ENCODE peak calls at places on chromosomes 11 and 22, in six cellular contexts. One of them, this sample, is unnamed.

GRCh38 chr22:24159650-24160049 is 21.6 kb upstream of the SUSD2 start:
- DNase-seq in mammary epithelial cell: no peak
- DNase-seq in uterus: no peak
- DNase-seq in A549: no peak
- DNase-seq in endothelial cell of umbilical vein: no peak
- DNase-seq in CD8-positive, alpha-beta memory T cell: no peak
- DNase-seq in this sample: no peak

GRCh38 chr11:4797212-4797611 is 7.0 kb downstream of the OR52R1 start:
- DNase-seq in CD8-positive, alpha-beta memory T cell: no peak
- DNase-seq in uterus: no peak
- DNase-seq in endothelial cell of umbilical vein: no peak
- DNase-seq in A549: no peak
- DNase-seq in mammary epithelial cell: no peak
- DNase-seq in this sample: no peak

GRCh38 chr22:42993651-42994275 is 21.2 kb downstream of the PACSIN2 start:
- DNase-seq in CD8-positive, alpha-beta memory T cell: no peak
- DNase-seq in A549: no peak
- DNase-seq in uterus: no peak
- DNase-seq in mammary epithelial cell: no peak
- DNase-seq in endothelial cell of umbilical vein: no peak
- DNase-seq in this sample: no peak

GRCh38 chr11:113189909-113190667 is 124.3 kb upstream of the TTC12 start:
- DNase-seq in mammary epithelial cell: peak
- DNase-seq in CD8-positive, alpha-beta memory T cell: no peak
- DNase-seq in uterus: peak
- DNase-seq in endothelial cell of umbilical vein: no peak
- DNase-seq in A549: peak
- DNase-seq in this sample: peak

GRCh38 chr11:224424-224823 is 11.7 kb downstream of the SIRT3 start:
- DNase-seq in A549: no peak
- DNase-seq in endothelial cell of umbilical vein: no peak
- DNase-seq in uterus: no peak
- DNase-seq in CD8-positive, alpha-beta memory T cell: no peak
- DNase-seq in mammary epithelial cell: no peak
- DNase-seq in this sample: no peak

GRCh38 chr11:36469881-36470802 is 39.9 kb downstream of the TRAF6 start:
- DNase-seq in A549: no peak
- DNase-seq in CD8-positive, alpha-beta memory T cell: no peak
- DNase-seq in endothelial cell of umbilical vein: no peak
- DNase-seq in uterus: no peak
- DNase-seq in mammary epithelial cell: peak
- DNase-seq in this sample: no peak

GRCh38 chr11:6875761-6876160 is 664 bp upstream of the OR10A4 start:
- DNase-seq in A549: no peak
- DNase-seq in CD8-positive, alpha-beta memory T cell: no peak
- DNase-seq in endothelial cell of umbilical vein: no peak
- DNase-seq in uterus: no peak
- DNase-seq in mammary epithelial cell: no peak
- DNase-seq in this sample: no peak

GRCh38 chr11:103368151-103368550 is 258.9 kb downstream of the DYNC2H1 start:
- DNase-seq in CD8-positive, alpha-beta memory T cell: no peak
- DNase-seq in mammary epithelial cell: no peak
- DNase-seq in A549: no peak
- DNase-seq in endothelial cell of umbilical vein: no peak
- DNase-seq in uterus: no peak
- DNase-seq in this sample: no peak

GRCh38 chr22:43443072-43443471 is 31.3 kb downstream of the MPPED1 start:
- DNase-seq in endothelial cell of umbilical vein: no peak
- DNase-seq in A549: no peak
- DNase-seq in uterus: no peak
- DNase-seq in mammary epithelial cell: no peak
- DNase-seq in CD8-positive, alpha-beta memory T cell: no peak
- DNase-seq in this sample: no peak

GRCh38 chr11:36333468-36333867 is 37.4 kb downstream of the PRR5L start:
- DNase-seq in uterus: no peak
- DNase-seq in mammary epithelial cell: peak
- DNase-seq in CD8-positive, alpha-beta memory T cell: no peak
- DNase-seq in A549: no peak
- DNase-seq in endothelial cell of umbilical vein: no peak
- DNase-seq in this sample: no peak

GRCh38 chr11:91421586-91421985 is 803.0 kb upstream of the FAT3 start:
- DNase-seq in endothelial cell of umbilical vein: no peak
- DNase-seq in uterus: no peak
- DNase-seq in A549: no peak
- DNase-seq in mammary epithelial cell: no peak
- DNase-seq in CD8-positive, alpha-beta memory T cell: no peak
- DNase-seq in this sample: no peak

GRCh38 chr11:127003260-127003981 is 2.9 kb upstream of the KIRREL3 start:
- DNase-seq in endothelial cell of umbilical vein: no peak
- DNase-seq in CD8-positive, alpha-beta memory T cell: no peak
- DNase-seq in uterus: no peak
- DNase-seq in mammary epithelial cell: peak
- DNase-seq in A549: peak
- DNase-seq in this sample: no peak

GRCh38 chr11:9601041-9601875 is 27.8 kb downstream of the WEE1 start:
- DNase-seq in A549: no peak
- DNase-seq in endothelial cell of umbilical vein: no peak
- DNase-seq in uterus: no peak
- DNase-seq in CD8-positive, alpha-beta memory T cell: peak
- DNase-seq in mammary epithelial cell: peak
- DNase-seq in this sample: no peak

GRCh38 chr11:63876616-63877015 is 37.7 kb downstream of the MARK2 start:
- DNase-seq in mammary epithelial cell: no peak
- DNase-seq in endothelial cell of umbilical vein: no peak
- DNase-seq in A549: no peak
- DNase-seq in uterus: no peak
- DNase-seq in CD8-positive, alpha-beta memory T cell: no peak
- DNase-seq in this sample: no peak

GRCh38 chr11:63882555-63883242 is 34.3 kb downstream of the RCOR2 start:
- DNase-seq in CD8-positive, alpha-beta memory T cell: no peak
- DNase-seq in endothelial cell of umbilical vein: no peak
- DNase-seq in mammary epithelial cell: no peak
- DNase-seq in A549: no peak
- DNase-seq in uterus: no peak
- DNase-seq in this sample: no peak

GRCh38 chr11:63879598-63879997 is 37.4 kb downstream of the RCOR2 start:
- DNase-seq in mammary epithelial cell: no peak
- DNase-seq in CD8-positive, alpha-beta memory T cell: no peak
- DNase-seq in endothelial cell of umbilical vein: no peak
- DNase-seq in A549: no peak
- DNase-seq in uterus: no peak
- DNase-seq in this sample: no peak

GRCh38 chr11:63877658-63878241 is 38.8 kb downstream of the MARK2 start:
- DNase-seq in mammary epithelial cell: no peak
- DNase-seq in A549: no peak
- DNase-seq in CD8-positive, alpha-beta memory T cell: no peak
- DNase-seq in endothelial cell of umbilical vein: no peak
- DNase-seq in uterus: no peak
- DNase-seq in this sample: no peak

DNA sequence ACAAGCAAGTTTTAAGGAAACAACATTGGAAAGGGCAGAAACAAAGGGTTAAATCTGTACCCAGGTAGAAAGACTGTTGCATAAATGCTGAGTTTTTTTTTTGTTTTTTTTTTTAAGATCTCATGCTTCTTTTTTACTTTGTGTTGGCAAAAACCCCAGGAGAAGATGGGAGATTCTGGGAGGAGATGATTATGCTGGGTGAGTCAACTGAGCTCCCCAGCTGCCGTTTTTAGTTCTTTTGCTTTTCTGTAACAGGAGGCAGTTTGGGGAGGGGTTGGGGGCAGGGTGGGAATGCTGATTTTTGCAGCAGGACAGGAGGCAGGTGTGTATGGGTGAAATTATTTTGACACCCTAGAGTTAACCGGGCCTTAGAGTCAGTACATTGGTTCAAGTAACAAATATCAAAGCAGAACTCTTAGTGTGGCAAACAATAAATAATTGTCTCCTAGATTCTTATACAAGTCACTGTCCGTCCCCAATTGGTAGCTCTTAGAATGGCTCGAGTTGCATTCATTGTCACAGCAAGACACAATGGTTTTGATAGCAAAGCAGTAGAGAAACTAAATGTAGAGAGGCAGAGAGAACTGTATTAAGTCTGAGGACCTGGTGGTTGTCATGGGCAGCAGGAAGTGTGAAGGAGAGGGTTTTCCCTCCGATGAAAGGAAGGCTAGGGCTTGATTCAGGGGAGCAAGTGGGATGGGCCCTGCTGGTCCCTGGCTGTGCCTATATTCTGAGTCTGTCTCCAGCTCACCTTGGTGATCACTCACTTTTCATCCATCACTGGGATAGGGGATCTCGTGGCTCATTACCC is 36.7 kb downstream of the RCOR2 start:
- DNase-seq in CD8-positive, alpha-beta memory T cell: no peak
- DNase-seq in mammary epithelial cell: peak
- DNase-seq in uterus: no peak
- DNase-seq in endothelial cell of umbilical vein: no peak
- DNase-seq in A549: no peak
- DNase-seq in this sample: no peak
- H3K27ac ChIP-seq in CD8-positive, alpha-beta memory T cell: no peak
- H3K27ac ChIP-seq in mammary epithelial cell: no peak
- H3K27ac ChIP-seq in uterus: peak
- H3K27ac ChIP-seq in endothelial cell of umbilical vein: no peak
- H3K27ac ChIP-seq in A549: peak
- H3K27ac ChIP-seq in this sample: no peak

DNA sequence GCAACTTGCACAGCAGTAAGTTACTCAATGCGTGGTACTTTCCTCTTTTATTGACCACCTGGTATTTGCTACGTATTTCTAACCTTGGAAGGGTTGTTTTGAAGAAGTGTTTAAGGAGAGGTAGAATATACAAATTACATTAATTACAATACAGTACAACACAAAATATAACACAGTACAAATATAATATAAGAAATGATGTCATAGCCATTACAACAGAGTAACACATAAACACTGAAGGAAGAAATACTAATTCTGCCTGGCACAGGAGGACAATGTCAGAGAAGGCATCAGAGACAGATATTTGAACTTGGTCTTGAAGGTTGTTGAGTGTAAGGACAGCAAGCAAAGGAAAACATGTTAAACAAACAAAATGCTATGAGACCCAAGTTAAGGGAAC is 25.6 kb downstream of the PAK1 start:
- DNase-seq in CD8-positive, alpha-beta memory T cell: no peak
- DNase-seq in uterus: no peak
- DNase-seq in endothelial cell of umbilical vein: no peak
- DNase-seq in A549: no peak
- DNase-seq in mammary epithelial cell: no peak
- DNase-seq in this sample: no peak
- H3K4me3 ChIP-seq in CD8-positive, alpha-beta memory T cell: no peak
- H3K4me3 ChIP-seq in uterus: no peak
- H3K4me3 ChIP-seq in endothelial cell of umbilical vein: no peak
- H3K4me3 ChIP-seq in A549: no peak
- H3K4me3 ChIP-seq in mammary epithelial cell: no peak
- H3K4me3 ChIP-seq in this sample: no peak

GRCh38 chr11:44564198-44564597 is 1.3 kb upstream of the CD82 start:
- DNase-seq in endothelial cell of umbilical vein: no peak
- DNase-seq in A549: no peak
- DNase-seq in mammary epithelial cell: peak
- DNase-seq in CD8-positive, alpha-beta memory T cell: no peak
- DNase-seq in uterus: peak
- DNase-seq in this sample: no peak

GRCh38 chr11:44563716-44564115 is 1.7 kb upstream of the CD82 start:
- DNase-seq in A549: no peak
- DNase-seq in uterus: no peak
- DNase-seq in endothelial cell of umbilical vein: no peak
- DNase-seq in CD8-positive, alpha-beta memory T cell: no peak
- DNase-seq in mammary epithelial cell: no peak
- DNase-seq in this sample: no peak

GRCh38 chr11:44565008-44565745 is at the start of gene CD82:
- DNase-seq in CD8-positive, alpha-beta memory T cell: peak
- DNase-seq in uterus: peak
- DNase-seq in A549: peak
- DNase-seq in endothelial cell of umbilical vein: peak
- DNase-seq in mammary epithelial cell: peak
- DNase-seq in this sample: peak

GRCh38 chr11:44565746-44566558 is 489 bp downstream of the CD82 start:
- DNase-seq in A549: no peak
- DNase-seq in uterus: no peak
- DNase-seq in CD8-positive, alpha-beta memory T cell: peak
- DNase-seq in mammary epithelial cell: no peak
- DNase-seq in endothelial cell of umbilical vein: no peak
- DNase-seq in this sample: no peak

GRCh38 chr11:44564653-44565007 is 833 bp upstream of the CD82 start:
- DNase-seq in CD8-positive, alpha-beta memory T cell: no peak
- DNase-seq in mammary epithelial cell: peak
- DNase-seq in A549: peak
- DNase-seq in uterus: no peak
- DNase-seq in endothelial cell of umbilical vein: no peak
- DNase-seq in this sample: peak
- H3K27ac ChIP-seq in CD8-positive, alpha-beta memory T cell: peak
- H3K27ac ChIP-seq in mammary epithelial cell: peak
- H3K27ac ChIP-seq in A549: peak
- H3K27ac ChIP-seq in uterus: peak
- H3K27ac ChIP-seq in endothelial cell of umbilical vein: peak
- H3K27ac ChIP-seq in this sample: peak

GRCh38 chr11:34438529-34439507 is at the start of gene CAT:
- DNase-seq in A549: peak
- DNase-seq in CD8-positive, alpha-beta memory T cell: peak
- DNase-seq in uterus: peak
- DNase-seq in mammary epithelial cell: peak
- DNase-seq in endothelial cell of umbilical vein: peak
- DNase-seq in this sample: peak

GRCh38 chr11:34437224-34437879 is 1.4 kb upstream of the CAT start:
- DNase-seq in endothelial cell of umbilical vein: no peak
- DNase-seq in uterus: no peak
- DNase-seq in mammary epithelial cell: no peak
- DNase-seq in CD8-positive, alpha-beta memory T cell: no peak
- DNase-seq in A549: no peak
- DNase-seq in this sample: no peak

GRCh38 chr11:34443136-34443535 is 4.4 kb downstream of the CAT start:
- DNase-seq in uterus: no peak
- DNase-seq in CD8-positive, alpha-beta memory T cell: no peak
- DNase-seq in mammary epithelial cell: no peak
- DNase-seq in endothelial cell of umbilical vein: no peak
- DNase-seq in A549: no peak
- DNase-seq in this sample: no peak

GRCh38 chr11:34441814-34442213 is 3.1 kb downstream of the CAT start:
- DNase-seq in uterus: no peak
- DNase-seq in endothelial cell of umbilical vein: no peak
- DNase-seq in CD8-positive, alpha-beta memory T cell: no peak
- DNase-seq in mammary epithelial cell: no peak
- DNase-seq in A549: no peak
- DNase-seq in this sample: no peak

DNA sequence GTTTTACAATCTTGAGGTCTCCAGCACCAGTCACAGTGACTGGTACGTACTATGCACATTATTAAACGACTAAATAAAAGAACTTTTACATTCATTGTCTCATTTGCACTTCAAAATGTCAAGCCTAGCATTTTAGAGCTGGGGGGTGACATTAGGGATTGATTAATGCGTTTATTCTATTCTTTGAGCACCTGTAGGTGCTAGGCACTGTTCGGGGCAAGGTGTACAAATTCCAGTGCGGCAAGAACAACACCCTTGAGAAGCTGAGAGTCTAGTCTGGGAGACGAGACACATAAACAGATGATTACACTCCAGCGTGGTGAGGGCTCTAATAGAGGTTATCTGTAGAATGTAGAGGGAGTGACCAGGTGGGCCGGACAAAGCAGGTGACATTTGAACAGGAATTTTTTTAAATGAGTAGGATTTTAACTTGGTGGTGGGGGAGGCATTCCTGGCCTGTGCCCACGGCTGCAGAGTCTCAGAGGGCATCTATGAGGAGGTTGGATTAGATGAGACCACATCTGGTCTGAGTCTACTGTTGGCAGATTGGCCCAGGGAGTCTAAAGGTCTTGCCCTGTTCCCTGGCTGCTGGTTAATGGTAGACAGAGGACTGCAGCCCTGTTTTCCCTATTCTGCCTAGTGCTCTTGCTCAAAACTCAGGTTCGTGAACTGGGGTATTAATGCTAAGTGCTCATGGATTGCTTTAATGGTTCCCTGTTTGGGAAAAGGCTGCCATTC is 956 bp downstream of the CAT start:
- DNase-seq in CD8-positive, alpha-beta memory T cell: no peak
- DNase-seq in uterus: no peak
- DNase-seq in A549: no peak
- DNase-seq in mammary epithelial cell: no peak
- DNase-seq in endothelial cell of umbilical vein: no peak
- DNase-seq in this sample: no peak
- H3K4me3 ChIP-seq in CD8-positive, alpha-beta memory T cell: peak
- H3K4me3 ChIP-seq in uterus: peak
- H3K4me3 ChIP-seq in A549: peak
- H3K4me3 ChIP-seq in mammary epithelial cell: peak
- H3K4me3 ChIP-seq in endothelial cell of umbilical vein: peak
- H3K4me3 ChIP-seq in this sample: peak

This sample was measured in thoracic aorta.